ENCODE peak calls at places on chromosomes 12 and 14, in nine cellular contexts. D, H, A, L, J, Z, E, S and Q are unnamed samples.

GRCh38 chr14:96069421-96069820 is 30.3 kb downstream of the C14orf132 start:
- DNase-seq in D (no peak), H (no peak), A (no peak), L (no peak), J (no peak), Z (no peak), E (no peak), S (no peak), Q (no peak)

GRCh38 chr14:99272669-99273024 is 650 bp upstream of the BCL11B start:
- DNase-seq in D (no peak), H (no peak), A (no peak), L (no peak), J (no peak), Z (no peak), E (peak; percentile 10), S (no peak), Q (no peak)

GRCh38 chr12:47985596-47986265 is 18.5 kb downstream of the COL2A1 start:
- DNase-seq in D (no peak), H (no peak), A (no peak), L (no peak), J (no peak), Z (no peak), E (no peak), S (no peak), Q (no peak)

GRCh38 chr12:93244514-93245077 is 133.1 kb upstream of the NUDT4 start:
- DNase-seq in D (no peak), H (no peak), A (no peak), L (no peak), J (no peak), Z (no peak), E (no peak), S (no peak), Q (no peak)

GRCh38 chr12:62800707-62801400 is 134.1 kb downstream of the PPM1H start:
- DNase-seq in D (no peak), H (no peak), A (no peak), L (peak; percentile 94), J (no peak), Z (no peak), E (peak; percentile 86), S (no peak), Q (no peak)

GRCh38 chr12:65606008-65606766 is 218.1 kb upstream of the HMGA2 start:
- DNase-seq in D (no peak), H (no peak), A (no peak), L (no peak), J (no peak), Z (no peak), E (no peak), S (no peak), Q (no peak)

GRCh38 chr12:128298091-128298490 is 31.1 kb downstream of the TMEM132C start:
- DNase-seq in D (no peak), H (no peak), A (no peak), L (no peak), J (no peak), Z (no peak), E (no peak), S (no peak), Q (no peak)

GRCh38 chr12:5257763-5258475 is 174.0 kb upstream of the NTF3 start:
- DNase-seq in D (no peak), H (no peak), A (no peak), L (no peak), J (no peak), Z (no peak), E (no peak), S (no peak), Q (no peak)

GRCh38 chr14:95034806-95035205 is 122.5 kb downstream of the DICER1 start:
- DNase-seq in D (no peak), H (no peak), A (no peak), L (no peak), J (no peak), Z (no peak), E (no peak), S (no peak), Q (no peak)

GRCh38 chr12:2011641-2012607 is 7.7 kb upstream of the DCP1B start:
- DNase-seq in D (no peak), H (no peak), A (no peak), L (no peak), J (no peak), Z (no peak), E (no peak), S (no peak), Q (no peak)

GRCh38 chr12:2009623-2010022 is 5.4 kb upstream of the DCP1B start:
- DNase-seq in D (no peak), H (no peak), A (no peak), L (no peak), J (no peak), Z (peak; percentile 19), E (peak; percentile 14), S (no peak), Q (no peak)

GRCh38 chr12:2013111-2013510 is 8.9 kb upstream of the DCP1B start:
- DNase-seq in D (no peak), H (no peak), A (no peak), L (no peak), J (no peak), Z (no peak), E (no peak), S (no peak), Q (no peak)

GRCh38 chr12:2016862-2017723 is 12.8 kb upstream of the DCP1B start:
- DNase-seq in D (no peak), H (no peak), A (no peak), L (no peak), J (no peak), Z (no peak), E (no peak), S (no peak), Q (no peak)

GRCh38 chr12:2013527-2014223 is 9.4 kb upstream of the DCP1B start:
- DNase-seq in D (no peak), H (no peak), A (peak; percentile 71), L (no peak), J (no peak), Z (peak; percentile 52), E (peak; percentile 10), S (peak; percentile 52), Q (no peak)
- TF ChIP-seq CTCF in D (no peak), H (no peak), A (no peak), L (no peak), J (no peak), Z (no peak), E (no peak), S (no peak), Q (no peak)

GRCh38 chr12:125172231-125172850 is 107.1 kb downstream of the AACS start:
- DNase-seq in D (no peak), H (no peak), A (no peak), L (no peak), J (no peak), Z (peak; percentile 37), E (no peak), S (no peak), Q (no peak)

GRCh38 chr12:125180144-125180543 is 114.9 kb downstream of the AACS start:
- DNase-seq in D (no peak), H (no peak), A (no peak), L (no peak), J (no peak), Z (no peak), E (no peak), S (no peak), Q (no peak)

GRCh38 chr12:125178222-125178621 is 113.0 kb downstream of the AACS start:
- DNase-seq in D (no peak), H (no peak), A (no peak), L (no peak), J (no peak), Z (no peak), E (no peak), S (no peak), Q (no peak)

GRCh38 chr12:125171267-125171666 is 106.0 kb downstream of the AACS start:
- DNase-seq in D (no peak), H (no peak), A (no peak), L (no peak), J (no peak), Z (no peak), E (no peak), S (no peak), Q (no peak)

GRCh38 chr12:125175576-125175975 is 110.3 kb downstream of the AACS start:
- DNase-seq in D (no peak), H (no peak), A (no peak), L (no peak), J (no peak), Z (no peak), E (no peak), S (no peak), Q (no peak)
- TF ChIP-seq CTCF in D (no peak), H (no peak), A (no peak), L (no peak), J (no peak), Z (no peak), E (no peak), S (no peak), Q (no peak)

DNA sequence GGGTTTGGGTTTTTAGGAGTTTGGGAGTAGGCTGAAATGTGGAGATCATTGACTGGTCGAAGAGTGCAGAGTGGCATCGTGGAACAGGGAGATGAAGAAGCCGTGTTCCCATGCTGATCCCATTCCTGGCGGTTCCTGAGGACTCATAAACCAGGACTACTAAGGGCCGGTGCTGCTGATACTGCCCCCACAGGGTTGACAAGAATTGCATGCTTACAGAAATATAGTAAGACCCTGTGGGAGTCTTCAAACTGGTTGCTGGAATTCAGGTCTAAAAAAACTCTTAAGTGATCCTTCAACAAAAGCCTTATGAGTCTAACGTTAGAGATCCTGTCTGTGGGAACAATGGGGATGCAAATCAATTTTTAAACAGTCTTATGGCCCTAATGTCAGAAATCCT is 64.0 kb upstream of the ARHGAP5 start:
- DNase-seq in D (no peak), H (no peak), A (no peak), L (no peak), J (no peak), Z (peak; percentile 28), E (no peak), S (no peak), Q (no peak)
- TF ChIP-seq CTCF in D (no peak), H (no peak), A (no peak), L (no peak), J (no peak), Z (peak; percentile 8), E (no peak), S (no peak), Q (no peak)

GRCh38 chr12:102902093-102902492 is 15.0 kb downstream of the PAH start:
- DNase-seq in D (no peak), H (no peak), A (no peak), L (no peak), J (no peak), Z (no peak), E (no peak), S (no peak), Q (no peak)
- TF ChIP-seq CTCF in D (no peak), H (no peak), A (no peak), L (no peak), J (no peak), Z (no peak), E (no peak), S (no peak), Q (no peak)

GRCh38 chr12:46382974-46383653 is 10.5 kb upstream of the SLC38A2 start:
- DNase-seq in D (peak; percentile 96), H (peak; percentile 97), A (peak; percentile 97), L (peak; percentile 82), J (peak; percentile 98), Z (peak; percentile 97), E (peak; percentile 99), S (peak; percentile 97), Q (peak; percentile 96)
- TF ChIP-seq CTCF in D (no peak), H (no peak), A (no peak), L (peak; percentile 5), J (no peak), Z (peak; percentile 24), E (no peak), S (peak; percentile 43), Q (no peak)

GRCh38 chr12:58576965-58577364 is 343.3 kb downstream of the LRIG3 start:
- DNase-seq in D (no peak), H (no peak), A (no peak), L (no peak), J (no peak), Z (no peak), E (no peak), S (no peak), Q (no peak)
- TF ChIP-seq CTCF in D (no peak), H (no peak), A (no peak), L (no peak), J (no peak), Z (no peak), E (no peak), S (no peak), Q (no peak)